ENCODE peak calls at places on chromosomes 1 and 21, in seven cellular contexts. G is lung, T is tibial nerve, K is colonic mucosa, P is IMR-90, W is adrenal gland, D is left lung. S is an unnamed sample.
A peak's percentile ranks its signal among the peaks of the same experiment; 100 is the strongest.

GRCh38 chr1:96464991-96465875 is 256.4 kb upstream of the PTBP2 start:
- DNase-seq in W (no peak), K (no peak), G (no peak), D (no peak), T (peak; percentile 67), P (peak; percentile 80), S (no peak)

GRCh38 chr1:113534130-113534817 is 144.0 kb downstream of the MAGI3 start:
- DNase-seq in W (no peak), P (peak; percentile 84), T (no peak), G (no peak), D (no peak), K (no peak), S (no peak)

GRCh38 chr1:53686371-53687267 is 52.3 kb downstream of the GLIS1 start:
- DNase-seq in D (no peak), W (no peak), G (no peak), K (no peak), T (no peak), P (peak; percentile 62), S (no peak)

GRCh38 chr1:226549094-226549936 is 751 bp downstream of the STUM start:
- DNase-seq in G (no peak), K (peak; percentile 30), P (no peak), T (no peak), W (no peak), D (no peak), S (peak; percentile 13)

GRCh38 chr1:2413495-2414296 is 1.3 kb upstream of the PEX10 start:
- DNase-seq in G (no peak), D (peak; percentile 76), P (no peak), K (peak; percentile 49), T (no peak), W (no peak), S (no peak)

GRCh38 chr1:180773210-180773865 is 139.4 kb upstream of the KIAA1614 start:
- DNase-seq in W (no peak), G (no peak), P (peak; percentile 74), K (no peak), T (no peak), D (no peak), S (no peak)

GRCh38 chr1:113394043-113394862 is 3.9 kb downstream of the MAGI3 start:
- DNase-seq in W (no peak), D (no peak), K (no peak), P (no peak), G (no peak), T (no peak), S (no peak)

GRCh38 chr1:232509570-232509969 is 120.4 kb downstream of the SIPA1L2 start:
- DNase-seq in P (peak; percentile 29), D (no peak), G (no peak), T (no peak), K (no peak), W (no peak), S (no peak)

GRCh38 chr1:226044514-226045132 is 17.9 kb upstream of the H3-3A start:
- DNase-seq in K (no peak), D (no peak), T (no peak), W (no peak), G (no peak), P (no peak), S (no peak)

GRCh38 chr1:44108241-44108640 is 10.4 kb upstream of the KLF17 start:
- DNase-seq in W (no peak), P (peak; percentile 67), K (no peak), G (no peak), T (no peak), D (no peak), S (no peak)

GRCh38 chr1:101769520-101769919 is 227.2 kb downstream of the OLFM3 start:
- DNase-seq in T (no peak), G (no peak), D (no peak), K (no peak), W (no peak), P (peak; percentile 0), S (no peak)
- TF ChIP-seq CTCF in T (no peak), G (no peak), D (no peak), K (peak; percentile 38), W (no peak), P (no peak), S (peak; percentile 20)

GRCh38 chr1:160631983-160632625 is 14.7 kb downstream of the SLAMF1 start:
- DNase-seq in K (no peak), W (no peak), P (no peak), D (no peak), T (no peak), G (no peak), S (no peak)

GRCh38 chr1:160628799-160629263 is 18.0 kb downstream of the SLAMF1 start:
- DNase-seq in T (no peak), W (no peak), P (no peak), D (no peak), K (no peak), G (no peak), S (no peak)

GRCh38 chr1:160633330-160633903 is 13.4 kb downstream of the SLAMF1 start:
- DNase-seq in T (no peak), K (no peak), W (no peak), P (no peak), G (no peak), D (no peak), S (no peak)

GRCh38 chr1:160629286-160630210 is 17.3 kb downstream of the SLAMF1 start:
- DNase-seq in P (no peak), K (no peak), G (no peak), W (peak; percentile 55), D (peak; percentile 69), T (no peak), S (peak; percentile 53)

GRCh38 chr1:160630523-160631087 is 16.2 kb downstream of the SLAMF1 start:
- DNase-seq in K (no peak), D (no peak), G (no peak), T (no peak), P (no peak), W (no peak), S (no peak)
- H3K27ac ChIP-seq in K (no peak overlapping the region), D (no peak overlapping the region), G (no peak overlapping the region), T (no peak overlapping the region), P (no peak overlapping the region), W (no peak overlapping the region), S (no peak overlapping the region)

GRCh38 chr1:35857830-35858229 is 25.2 kb upstream of the AGO1 start:
- DNase-seq in T (no peak), K (no peak), D (no peak), P (peak; percentile 21), G (no peak), W (no peak), S (no peak)

GRCh38 chr1:35856964-35857363 is 26.0 kb upstream of the AGO1 start:
- DNase-seq in W (no peak), K (no peak), T (no peak), P (no peak), D (no peak), G (no peak), S (no peak)

GRCh38 chr1:35851175-35851869 is 31.7 kb upstream of the AGO1 start:
- DNase-seq in K (no peak), D (no peak), P (peak; percentile 74), W (no peak), T (no peak), G (no peak), S (no peak)

GRCh38 chr1:35852241-35852640 is 30.8 kb upstream of the AGO1 start:
- DNase-seq in W (no peak), T (no peak), K (no peak), D (no peak), G (no peak), P (no peak), S (no peak)

GRCh38 chr1:35855016-35855700 is 27.9 kb upstream of the AGO1 start:
- DNase-seq in K (peak; percentile 27), W (no peak), D (no peak), G (no peak), T (no peak), P (no peak), S (no peak)
- TF ChIP-seq CTCF in K (no peak), W (no peak), D (no peak), G (no peak), T (no peak), P (no peak), S (no peak)

DNA sequence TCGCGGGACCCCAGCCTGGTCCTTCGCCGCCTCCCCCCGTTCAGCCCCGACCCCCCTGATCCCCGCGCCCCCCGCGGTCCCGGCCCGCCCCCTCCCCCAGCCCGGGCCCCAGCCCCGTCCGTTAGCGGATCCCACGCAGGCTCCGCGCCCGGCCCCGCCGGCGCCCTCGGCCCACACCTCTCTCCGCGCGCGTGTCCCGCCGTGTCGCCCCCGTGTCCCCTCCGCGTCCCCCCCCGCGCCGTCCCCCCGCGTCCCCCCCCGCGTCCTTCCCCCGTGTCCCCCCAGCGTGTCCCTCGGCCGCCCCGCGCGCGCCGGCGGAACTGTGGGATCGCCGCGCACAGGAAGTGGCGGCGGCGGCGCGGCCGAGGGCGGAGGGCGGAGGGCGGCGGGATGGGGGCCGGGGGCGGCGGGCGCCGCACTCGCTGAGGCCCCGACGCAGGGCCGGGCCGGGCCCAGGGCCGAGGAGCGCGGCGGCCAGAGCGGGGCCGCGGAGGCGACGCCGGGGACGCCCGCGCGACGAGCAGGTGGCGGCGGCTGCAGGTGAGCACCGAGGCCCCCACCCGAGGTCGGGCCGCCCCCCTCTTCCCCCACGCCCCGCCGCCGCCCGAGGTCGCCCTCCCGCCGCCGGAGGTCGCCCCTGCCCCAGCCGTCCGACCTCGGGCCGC is at the start of gene AGPAT3:
- DNase-seq in G (no peak), P (no peak), K (no peak), D (peak; percentile 83), W (no peak), T (no peak), S (peak; percentile 43)
- H3K27ac ChIP-seq in G (peak within 1 kb of the TSS; percentile 87), P (peak within 1 kb of the TSS; percentile 95), K (peak within 1 kb of the TSS; percentile 93), D (peak within 1 kb of the TSS; percentile 88), W (peak within 1 kb of the TSS; percentile 92), T (peak within 1 kb of the TSS; percentile 87), S (peak within 1 kb of the TSS; percentile 45)

GRCh38 chr1:173475564-173476196 is 1.5 kb upstream of the PRDX6 start:
- DNase-seq in G (no peak), W (no peak), T (no peak), P (peak; percentile 77), K (peak; percentile 30), D (no peak), S (no peak)

GRCh38 chr1:173478099-173478555 is 992 bp downstream of the PRDX6 start:
- DNase-seq in G (peak; percentile 72), D (no peak), P (peak; percentile 82), W (peak; percentile 88), K (peak; percentile 58), T (peak; percentile 72), S (no peak)

GRCh38 chr1:173476664-173477285 is 360 bp upstream of the PRDX6 start:
- DNase-seq in G (peak; percentile 88), K (peak; percentile 94), P (peak; percentile 78), T (peak; percentile 82), W (peak; percentile 96), D (peak; percentile 97), S (peak; percentile 91)

GRCh38 chr1:173476197-173476663 is 905 bp upstream of the PRDX6 start:
- DNase-seq in P (no peak), T (no peak), K (peak; percentile 24), D (no peak), W (no peak), G (no peak), S (no peak)

GRCh38 chr1:173477286-173478098 is at the start of gene PRDX6:
- DNase-seq in P (peak; percentile 79), K (peak; percentile 89), D (peak; percentile 93), W (peak; percentile 63), T (peak; percentile 83), G (peak; percentile 84), S (peak; percentile 85)
- TF ChIP-seq CTCF in P (no peak), K (no peak), D (no peak), W (no peak), T (peak; percentile 15), G (no peak), S (no peak)